ENCODE peak calls at places on chromosomes 4 and X, in nine cellular contexts. N is NCI-H2029; U is CD4-positive, alpha-beta T cell; B is type B pancreatic cell; W is HCT116; D is thoracic aorta; S is stimulated activated CD8-positive, alpha-beta memory T cell treated with anti-CD3 and anti-CD28 coated beads, Interleukin-12 subunit alpha, Interleukin-12 subunit beta, amount 100 ng/mL, for 4 hours; V is sciatic nerve; T is PC-3. H is an unnamed sample.
A peak's percentile ranks its signal among the peaks of the same experiment; 100 is the strongest.

GRCh38 chr4:87580057-87580456 is 28.3 kb upstream of the DSPP start:
- DNase-seq in N (no peak), S (no peak), V (no peak), W (no peak), B (no peak), D (no peak), U (no peak), T (no peak), H (no peak)

GRCh38 chr4:15375707-15376106 is 52.1 kb upstream of the C1QTNF7 start:
- DNase-seq in S (no peak), N (no peak), W (no peak), B (no peak), D (no peak), U (no peak), V (no peak), T (no peak), H (no peak)

GRCh38 chr4:1395941-1396805 is 10.1 kb downstream of the NKX1-1 start:
- DNase-seq in D (no peak), S (no peak), U (no peak), V (peak; percentile 36), W (no peak), T (no peak), B (no peak), N (no peak), H (no peak)

GRCh38 chr4:16608123-16608522 is 290.3 kb downstream of the LDB2 start:
- DNase-seq in T (no peak), S (no peak), W (no peak), U (no peak), V (no peak), N (no peak), D (no peak), B (no peak), H (no peak)

GRCh38 chrX:21373637-21374162 is 518 bp upstream of the CNKSR2 start:
- DNase-seq in D (no peak), U (peak; percentile 8), S (no peak), V (no peak), N (peak; percentile 31), T (no peak), W (no peak), B (no peak), H (peak; percentile 25)

GRCh38 chr4:140103676-140104075 is 50.3 kb downstream of the MAML3 start:
- DNase-seq in N (no peak), V (no peak), T (peak; percentile 60), S (no peak), D (no peak), U (no peak), B (no peak), W (no peak), H (no peak)

GRCh38 chr4:152577708-152578421 is 42.0 kb upstream of the FBXW7 start:
- DNase-seq in V (no peak), B (no peak), W (no peak), N (no peak), U (no peak), T (no peak), S (no peak), D (no peak), H (no peak)

GRCh38 chrX:39648548-39649254 is 449.1 kb downstream of the BCOR start:
- DNase-seq in V (no peak), N (no peak), T (no peak), B (no peak), W (no peak), U (no peak), S (no peak), D (no peak), H (no peak)

GRCh38 chr4:176156656-176157055 is 38.7 kb downstream of the SPATA4 start:
- DNase-seq in U (no peak), D (no peak), N (no peak), B (no peak), V (no peak), T (peak; percentile 19), S (no peak), W (no peak), H (no peak)

GRCh38 chr4:182628540-182628939 is 288.6 kb downstream of the DCTD start:
- DNase-seq in N (no peak), V (no peak), T (no peak), S (no peak), W (no peak), U (no peak), D (no peak), B (no peak), H (no peak)

GRCh38 chr4:55866973-55867574 is 13.6 kb downstream of the EXOC1 start:
- DNase-seq in V (no peak), U (no peak), N (peak; percentile 44), W (peak; percentile 51), B (no peak), T (peak; percentile 79), S (no peak), D (no peak), H (peak; percentile 43)

H was measured in NCI-H774.